ENCODE peak calls at places on chromosomes 13 and 19, in eight cellular contexts. One of them, this sample, is unnamed.

GRCh38 chr13:45315520-45316167 is 25.3 kb downstream of the TPT1 start:
- DNase-seq in A172: no peak
- DNase-seq in breast epithelium: no peak
- DNase-seq in GM23248: no peak
- DNase-seq in occipital lobe: no peak
- DNase-seq in fibroblast of gingiva: no peak
- DNase-seq in dorsolateral prefrontal cortex: no peak
- DNase-seq in Right ventricle myocardium superior: peak; percentile 67
- DNase-seq in this sample: no peak

GRCh38 chr19:12899891-12900518 is 9.0 kb downstream of the GCDH start:
- DNase-seq in Right ventricle myocardium superior: no peak
- DNase-seq in dorsolateral prefrontal cortex: no peak
- DNase-seq in fibroblast of gingiva: no peak
- DNase-seq in A172: no peak
- DNase-seq in occipital lobe: no peak
- DNase-seq in breast epithelium: no peak
- DNase-seq in GM23248: no peak
- DNase-seq in this sample: no peak

GRCh38 chr19:45070214-45070613 is 6.1 kb downstream of the ZNF296 start:
- DNase-seq in dorsolateral prefrontal cortex: no peak
- DNase-seq in breast epithelium: no peak
- DNase-seq in occipital lobe: no peak
- DNase-seq in Right ventricle myocardium superior: no peak
- DNase-seq in fibroblast of gingiva: no peak
- DNase-seq in A172: no peak
- DNase-seq in GM23248: no peak
- DNase-seq in this sample: no peak

GRCh38 chr19:56261145-56261544 is 11.4 kb upstream of the EDDM13 start:
- DNase-seq in breast epithelium: no peak
- DNase-seq in dorsolateral prefrontal cortex: no peak
- DNase-seq in occipital lobe: no peak
- DNase-seq in fibroblast of gingiva: no peak
- DNase-seq in Right ventricle myocardium superior: no peak
- DNase-seq in A172: peak; percentile 38
- DNase-seq in GM23248: peak; percentile 2
- DNase-seq in this sample: no peak

GRCh38 chr13:36736119-36736726 is 62.4 kb downstream of the SERTM1 start:
- DNase-seq in fibroblast of gingiva: peak; percentile 46
- DNase-seq in Right ventricle myocardium superior: no peak
- DNase-seq in dorsolateral prefrontal cortex: peak; percentile 42
- DNase-seq in GM23248: peak; percentile 83
- DNase-seq in A172: peak; percentile 38
- DNase-seq in breast epithelium: no peak
- DNase-seq in occipital lobe: no peak
- DNase-seq in this sample: peak; percentile 46

GRCh38 chr19:21328402-21328801 is 808 bp downstream of the ZNF708 start:
- DNase-seq in breast epithelium: no peak
- DNase-seq in fibroblast of gingiva: no peak
- DNase-seq in GM23248: no peak
- DNase-seq in A172: no peak
- DNase-seq in occipital lobe: no peak
- DNase-seq in dorsolateral prefrontal cortex: no peak
- DNase-seq in Right ventricle myocardium superior: no peak
- DNase-seq in this sample: peak; percentile 0

GRCh38 chr19:8501968-8502367 is 472 bp downstream of the PRAM1 start:
- DNase-seq in dorsolateral prefrontal cortex: no peak
- DNase-seq in occipital lobe: no peak
- DNase-seq in fibroblast of gingiva: no peak
- DNase-seq in Right ventricle myocardium superior: no peak
- DNase-seq in A172: no peak
- DNase-seq in breast epithelium: no peak
- DNase-seq in GM23248: no peak
- DNase-seq in this sample: no peak

GRCh38 chr13:112688560-112689497 is 1.0 kb upstream of the ATP11A start:
- DNase-seq in A172: no peak
- DNase-seq in GM23248: peak; percentile 46
- DNase-seq in fibroblast of gingiva: no peak
- DNase-seq in occipital lobe: no peak
- DNase-seq in dorsolateral prefrontal cortex: peak; percentile 40
- DNase-seq in Right ventricle myocardium superior: no peak
- DNase-seq in breast epithelium: no peak
- DNase-seq in this sample: no peak

GRCh38 chr19:17041994-17042393 is 15.4 kb upstream of the CPAMD8 start:
- DNase-seq in GM23248: no peak
- DNase-seq in fibroblast of gingiva: peak; percentile 49
- DNase-seq in dorsolateral prefrontal cortex: no peak
- DNase-seq in occipital lobe: no peak
- DNase-seq in A172: no peak
- DNase-seq in breast epithelium: no peak
- DNase-seq in Right ventricle myocardium superior: peak; percentile 65
- DNase-seq in this sample: no peak

GRCh38 chr19:57552432-57552831 is 7.2 kb downstream of the ZNF550 start:
- DNase-seq in fibroblast of gingiva: no peak
- DNase-seq in GM23248: no peak
- DNase-seq in occipital lobe: no peak
- DNase-seq in breast epithelium: no peak
- DNase-seq in dorsolateral prefrontal cortex: no peak
- DNase-seq in Right ventricle myocardium superior: no peak
- DNase-seq in A172: no peak
- DNase-seq in this sample: no peak

GRCh38 chr19:2575734-2576481 is 100.0 kb downstream of the GADD45B start:
- DNase-seq in Right ventricle myocardium superior: peak; percentile 92
- DNase-seq in GM23248: peak; percentile 97
- DNase-seq in A172: no peak
- DNase-seq in occipital lobe: no peak
- DNase-seq in breast epithelium: peak; percentile 90
- DNase-seq in fibroblast of gingiva: peak; percentile 97
- DNase-seq in dorsolateral prefrontal cortex: no peak
- DNase-seq in this sample: no peak

GRCh38 chr13:50993908-50994307 is 84.3 kb downstream of the RNASEH2B start:
- DNase-seq in breast epithelium: no peak
- DNase-seq in dorsolateral prefrontal cortex: no peak
- DNase-seq in GM23248: peak; percentile 37
- DNase-seq in A172: no peak
- DNase-seq in fibroblast of gingiva: peak; percentile 64
- DNase-seq in occipital lobe: no peak
- DNase-seq in Right ventricle myocardium superior: no peak
- DNase-seq in this sample: no peak

GRCh38 chr19:44607049-44607448 is 6.3 kb upstream of the IGSF23 start:
- DNase-seq in A172: peak; percentile 73
- DNase-seq in fibroblast of gingiva: peak; percentile 55
- DNase-seq in GM23248: peak; percentile 57
- DNase-seq in occipital lobe: no peak
- DNase-seq in dorsolateral prefrontal cortex: no peak
- DNase-seq in breast epithelium: no peak
- DNase-seq in Right ventricle myocardium superior: no peak
- DNase-seq in this sample: no peak

GRCh38 chr13:23673354-23673753 is 103.1 kb downstream of the TNFRSF19 start:
- DNase-seq in dorsolateral prefrontal cortex: no peak
- DNase-seq in fibroblast of gingiva: peak; percentile 95
- DNase-seq in occipital lobe: no peak
- DNase-seq in breast epithelium: no peak
- DNase-seq in GM23248: peak; percentile 96
- DNase-seq in Right ventricle myocardium superior: no peak
- DNase-seq in A172: peak; percentile 11
- DNase-seq in this sample: peak; percentile 48

GRCh38 chr13:102386461-102386860 is 15.4 kb downstream of the FGF14 start:
- DNase-seq in dorsolateral prefrontal cortex: no peak
- DNase-seq in Right ventricle myocardium superior: no peak
- DNase-seq in fibroblast of gingiva: no peak
- DNase-seq in A172: no peak
- DNase-seq in GM23248: no peak
- DNase-seq in breast epithelium: no peak
- DNase-seq in occipital lobe: no peak
- DNase-seq in this sample: no peak

GRCh38 chr19:5684694-5685430 is 4.0 kb downstream of the HSD11B1L start:
- DNase-seq in A172: no peak
- DNase-seq in fibroblast of gingiva: no peak
- DNase-seq in occipital lobe: no peak
- DNase-seq in dorsolateral prefrontal cortex: no peak
- DNase-seq in GM23248: no peak
- DNase-seq in breast epithelium: no peak
- DNase-seq in Right ventricle myocardium superior: peak; percentile 34
- DNase-seq in this sample: no peak

GRCh38 chr13:84574851-84575250 is 692.6 kb upstream of the SLITRK1 start:
- DNase-seq in breast epithelium: no peak
- DNase-seq in GM23248: peak; percentile 39
- DNase-seq in fibroblast of gingiva: peak; percentile 15
- DNase-seq in dorsolateral prefrontal cortex: no peak
- DNase-seq in occipital lobe: no peak
- DNase-seq in Right ventricle myocardium superior: no peak
- DNase-seq in A172: peak; percentile 16
- DNase-seq in this sample: no peak

GRCh38 chr19:6532244-6532999 is 1.6 kb downstream of the TNFSF9 start:
- DNase-seq in breast epithelium: no peak
- DNase-seq in occipital lobe: no peak
- DNase-seq in A172: no peak
- DNase-seq in dorsolateral prefrontal cortex: no peak
- DNase-seq in Right ventricle myocardium superior: no peak
- DNase-seq in GM23248: no peak
- DNase-seq in fibroblast of gingiva: no peak
- DNase-seq in this sample: no peak

GRCh38 chr13:22102237-22102636 is 431.4 kb downstream of the FGF9 start:
- DNase-seq in dorsolateral prefrontal cortex: no peak
- DNase-seq in occipital lobe: no peak
- DNase-seq in A172: no peak
- DNase-seq in Right ventricle myocardium superior: no peak
- DNase-seq in GM23248: peak; percentile 20
- DNase-seq in breast epithelium: no peak
- DNase-seq in fibroblast of gingiva: no peak
- DNase-seq in this sample: no peak

GRCh38 chr13:100423375-100423774 is 165.2 kb downstream of the GGACT start:
- DNase-seq in fibroblast of gingiva: no peak
- DNase-seq in dorsolateral prefrontal cortex: no peak
- DNase-seq in occipital lobe: no peak
- DNase-seq in breast epithelium: no peak
- DNase-seq in GM23248: peak; percentile 29
- DNase-seq in A172: no peak
- DNase-seq in Right ventricle myocardium superior: no peak
- DNase-seq in this sample: no peak

GRCh38 chr13:43044720-43045301 is 21.4 kb downstream of the DNAJC15 start:
- DNase-seq in fibroblast of gingiva: no peak
- DNase-seq in Right ventricle myocardium superior: no peak
- DNase-seq in A172: no peak
- DNase-seq in breast epithelium: no peak
- DNase-seq in occipital lobe: no peak
- DNase-seq in GM23248: no peak
- DNase-seq in dorsolateral prefrontal cortex: no peak
- DNase-seq in this sample: no peak

GRCh38 chr19:54030895-54031586 is 32.7 kb downstream of the VSTM1 start:
- DNase-seq in occipital lobe: no peak
- DNase-seq in A172: peak; percentile 59
- DNase-seq in fibroblast of gingiva: no peak
- DNase-seq in Right ventricle myocardium superior: no peak
- DNase-seq in GM23248: peak; percentile 50
- DNase-seq in breast epithelium: no peak
- DNase-seq in dorsolateral prefrontal cortex: no peak
- DNase-seq in this sample: no peak

GRCh38 chr13:58919551-58919950 is 1244.2 kb downstream of the DIAPH3 start:
- DNase-seq in breast epithelium: no peak
- DNase-seq in occipital lobe: no peak
- DNase-seq in A172: no peak
- DNase-seq in fibroblast of gingiva: no peak
- DNase-seq in GM23248: no peak
- DNase-seq in Right ventricle myocardium superior: no peak
- DNase-seq in dorsolateral prefrontal cortex: no peak
- DNase-seq in this sample: no peak

GRCh38 chr13:94454906-94455305 is 24.6 kb downstream of the DCT start:
- DNase-seq in dorsolateral prefrontal cortex: no peak
- DNase-seq in GM23248: no peak
- DNase-seq in A172: peak; percentile 32
- DNase-seq in breast epithelium: no peak
- DNase-seq in Right ventricle myocardium superior: no peak
- DNase-seq in occipital lobe: no peak
- DNase-seq in fibroblast of gingiva: no peak
- DNase-seq in this sample: no peak

GRCh38 chr13:39016789-39017188 is 21.1 kb downstream of the PROSER1 start:
- DNase-seq in occipital lobe: no peak
- DNase-seq in breast epithelium: no peak
- DNase-seq in fibroblast of gingiva: peak; percentile 6
- DNase-seq in A172: peak; percentile 13
- DNase-seq in Right ventricle myocardium superior: no peak
- DNase-seq in GM23248: peak; percentile 38
- DNase-seq in dorsolateral prefrontal cortex: peak; percentile 16
- DNase-seq in this sample: no peak

GRCh38 chr13:34001357-34001756 is 183.4 kb downstream of the RFC3 start:
- DNase-seq in breast epithelium: no peak
- DNase-seq in occipital lobe: no peak
- DNase-seq in GM23248: no peak
- DNase-seq in fibroblast of gingiva: no peak
- DNase-seq in dorsolateral prefrontal cortex: no peak
- DNase-seq in Right ventricle myocardium superior: no peak
- DNase-seq in A172: no peak
- DNase-seq in this sample: no peak

GRCh38 chr19:55641376-55642152 is 762 bp downstream of the ZNF580 start:
- DNase-seq in breast epithelium: no peak
- DNase-seq in GM23248: peak; percentile 61
- DNase-seq in Right ventricle myocardium superior: no peak
- DNase-seq in fibroblast of gingiva: no peak
- DNase-seq in A172: no peak
- DNase-seq in occipital lobe: no peak
- DNase-seq in dorsolateral prefrontal cortex: no peak
- DNase-seq in this sample: no peak

GRCh38 chr19:14366529-14366928 is 14.7 kb upstream of the ADGRE5 start:
- DNase-seq in Right ventricle myocardium superior: peak; percentile 86
- DNase-seq in breast epithelium: peak; percentile 78
- DNase-seq in A172: peak; percentile 84
- DNase-seq in fibroblast of gingiva: peak; percentile 60
- DNase-seq in dorsolateral prefrontal cortex: no peak
- DNase-seq in GM23248: peak; percentile 59
- DNase-seq in occipital lobe: no peak
- DNase-seq in this sample: no peak

GRCh38 chr13:85575110-85575509 is 224.1 kb downstream of the SLITRK6 start:
- DNase-seq in GM23248: no peak
- DNase-seq in fibroblast of gingiva: no peak
- DNase-seq in occipital lobe: no peak
- DNase-seq in Right ventricle myocardium superior: no peak
- DNase-seq in A172: no peak
- DNase-seq in breast epithelium: no peak
- DNase-seq in dorsolateral prefrontal cortex: peak; percentile 11
- DNase-seq in this sample: no peak

GRCh38 chr19:44738603-44739585 is 9.6 kb upstream of the BCL3 start:
- DNase-seq in fibroblast of gingiva: no peak
- DNase-seq in breast epithelium: no peak
- DNase-seq in dorsolateral prefrontal cortex: no peak
- DNase-seq in A172: no peak
- DNase-seq in GM23248: peak; percentile 53
- DNase-seq in Right ventricle myocardium superior: no peak
- DNase-seq in occipital lobe: no peak
- DNase-seq in this sample: no peak

GRCh38 chr13:81051873-81052272 is 710.9 kb upstream of the SPRY2 start:
- DNase-seq in Right ventricle myocardium superior: no peak
- DNase-seq in A172: no peak
- DNase-seq in GM23248: no peak
- DNase-seq in occipital lobe: no peak
- DNase-seq in breast epithelium: no peak
- DNase-seq in fibroblast of gingiva: no peak
- DNase-seq in dorsolateral prefrontal cortex: no peak
- DNase-seq in this sample: no peak